ENCODE peak calls at places on chromosomes 6 and 20, in four cellular contexts. N is H9, W is IMR-90, A is H1. K is an unnamed sample.

GRCh38 chr6:113414511-113414910 is 442.6 kb upstream of the MARCKS start:
- DNase-seq in N (no peak), W (peak), A (no peak), K (no peak)

GRCh38 chr6:62371840-62372239 is 85.8 kb upstream of the KHDRBS2 start:
- DNase-seq in N (no peak), W (no peak), A (no peak), K (peak)

GRCh38 chr20:4297141-4297826 is 281.9 kb upstream of the RNF24 start:
- DNase-seq in N (no peak), W (peak), A (no peak), K (peak)

GRCh38 chr20:55255016-55255415 is 750.3 kb downstream of the CBLN4 start:
- DNase-seq in N (no peak), W (no peak), A (no peak), K (no peak)

GRCh38 chr20:41552295-41553068 is 65.7 kb downstream of the CHD6 start:
- DNase-seq in N (no peak), W (no peak), A (no peak), K (no peak)

GRCh38 chr6:81722503-81723223 is 29.8 kb downstream of the TENT5A start:
- DNase-seq in N (no peak), W (no peak), A (no peak), K (no peak)

GRCh38 chr20:19433371-19434316 is 221.2 kb downstream of the SLC24A3 start:
- DNase-seq in N (no peak), W (no peak), A (no peak), K (no peak)

GRCh38 chr6:105873799-105874198 is 212.3 kb upstream of the PRDM1 start:
- DNase-seq in N (no peak), W (no peak), A (no peak), K (no peak)

GRCh38 chr6:13367396-13367795 is 39.1 kb upstream of the TBC1D7 start:
- DNase-seq in N (no peak), W (no peak), A (no peak), K (no peak)

GRCh38 chr6:107110200-107110599 is 5.1 kb downstream of the BEND3 start:
- DNase-seq in N (no peak), W (no peak), A (no peak), K (no peak)

GRCh38 chr20:62634330-62634967 is 7.9 kb upstream of the SLCO4A1 start:
- DNase-seq in N (no peak), W (no peak), A (no peak), K (no peak)

GRCh38 chr6:53894086-53894485 is 99.3 kb downstream of the LRRC1 start:
- DNase-seq in N (no peak), W (peak), A (no peak), K (no peak)

GRCh38 chr6:4441981-4442434 is 306.6 kb upstream of the ECI2 start:
- DNase-seq in N (no peak), W (peak), A (no peak), K (no peak)

GRCh38 chr20:63920226-63920625 is 25.3 kb downstream of the DNAJC5 start:
- DNase-seq in N (no peak), W (no peak), A (no peak), K (no peak)

GRCh38 chr6:126170433-126170832 is 169.5 kb upstream of the CENPW start:
- DNase-seq in N (no peak), W (no peak), A (no peak), K (no peak)

GRCh38 chr20:38604873-38605303 is 3.3 kb downstream of the ARHGAP40 start:
- DNase-seq in N (no peak), W (peak), A (no peak), K (peak)

GRCh38 chr6:15491255-15491985 is 171.4 kb downstream of the DTNBP1 start:
- DNase-seq in N (peak), W (peak), A (peak), K (peak)

GRCh38 chr6:124119591-124119990 is 315.9 kb downstream of the NKAIN2 start:
- DNase-seq in N (no peak), W (no peak), A (no peak), K (no peak)

GRCh38 chr6:161198781-161199505 is 74.9 kb downstream of the AGPAT4 start:
- DNase-seq in N (no peak), W (no peak), A (no peak), K (no peak)

GRCh38 chr6:42407379-42407778 is 44.3 kb downstream of the TRERF1 start:
- DNase-seq in N (no peak), W (peak), A (no peak), K (peak)

GRCh38 chr20:14890713-14891112 is 553.3 kb upstream of the FLRT3 start:
- DNase-seq in N (no peak), W (no peak), A (no peak), K (no peak)

GRCh38 chr6:22020299-22020998 is 276.4 kb downstream of the PRL start:
- DNase-seq in N (no peak), W (no peak), A (no peak), K (no peak)

GRCh38 chr20:8389381-8390368 is 257.6 kb downstream of the PLCB1 start:
- DNase-seq in N (no peak), W (peak), A (no peak), K (peak)

GRCh38 chr20:38123021-38123587 is 42.0 kb downstream of the TGM2 start:
- DNase-seq in N (no peak), W (peak), A (peak), K (peak)

GRCh38 chr6:45577836-45578504 is 200.2 kb upstream of the SUPT3H start:
- DNase-seq in N (no peak), W (peak), A (peak), K (no peak)

GRCh38 chr20:17681741-17682102 is 320 bp downstream of the RRBP1 start:
- DNase-seq in N (no peak), W (no peak), A (no peak), K (no peak)

GRCh38 chr20:58002901-58003300 is 225.6 kb downstream of the ANKRD60 start:
- DNase-seq in N (no peak), W (no peak), A (no peak), K (no peak)

GRCh38 chr20:32596681-32597252 is 11.6 kb upstream of the NOL4L start:
- DNase-seq in N (no peak), W (no peak), A (no peak), K (no peak)

GRCh38 chr6:156451726-156452125 is 325.5 kb upstream of the ARID1B start:
- DNase-seq in N (no peak), W (no peak), A (no peak), K (no peak)

GRCh38 chr6:43505718-43506117 is 4.4 kb downstream of the LRRC73 start:
- DNase-seq in N (no peak), W (no peak), A (no peak), K (no peak)

GRCh38 chr6:121333196-121333595 is 1.1 kb downstream of the TBC1D32 start:
- DNase-seq in N (no peak), W (no peak), A (no peak), K (no peak)

GRCh38 chr20:56716806-56717205 is 87.7 kb downstream of the TFAP2C start:
- DNase-seq in N (no peak), W (no peak), A (no peak), K (no peak)

GRCh38 chr20:32333988-32334885 is 23.9 kb upstream of the ASXL1 start:
- DNase-seq in N (no peak), W (no peak), A (no peak), K (no peak)

GRCh38 chr20:13610205-13610604 is 28.5 kb downstream of the TASP1 start:
- DNase-seq in N (peak), W (no peak), A (no peak), K (peak)

GRCh38 chr6:54835176-54835575 is 11.4 kb upstream of the FAM83B start:
- DNase-seq in N (no peak), W (no peak), A (no peak), K (no peak)

GRCh38 chr6:82067021-82067420 is 180.5 kb downstream of the IBTK start:
- DNase-seq in N (no peak), W (peak), A (no peak), K (no peak)

GRCh38 chr20:35008411-35009342 is 53.0 kb downstream of the MYH7B start:
- DNase-seq in N (peak), W (no peak), A (no peak), K (no peak)

GRCh38 chr6:138862491-138862890 is 66.6 kb downstream of the ECT2L start:
- DNase-seq in N (no peak), W (no peak), A (no peak), K (no peak)

GRCh38 chr20:4415281-4415680 is 306.4 kb upstream of the PRND start:
- DNase-seq in N (no peak), W (no peak), A (peak), K (no peak)

GRCh38 chr20:52789716-52790115 is 182.4 kb upstream of the TSHZ2 start:
- DNase-seq in N (no peak), W (no peak), A (no peak), K (no peak)
- H4K5ac ChIP-seq in N (no peak), W (no peak), A (no peak), K (no peak)

GRCh38 chr6:39433630-39434029 is 111.1 kb upstream of the KCNK16 start:
- DNase-seq in N (no peak), W (no peak), A (peak), K (no peak)
- H3K56ac ChIP-seq in N (no peak), W (no peak), A (no peak), K (no peak)

GRCh38 chr6:134619077-134619476 is 301.2 kb upstream of the SGK1 start:
- DNase-seq in N (no peak), W (no peak), A (no peak), K (no peak)

GRCh38 chr6:134619789-134620188 is 301.9 kb upstream of the SGK1 start:
- DNase-seq in N (no peak), W (peak), A (no peak), K (no peak)

GRCh38 chr6:134609862-134610261 is 291.9 kb upstream of the SGK1 start:
- DNase-seq in N (no peak), W (no peak), A (no peak), K (no peak)

DNA sequence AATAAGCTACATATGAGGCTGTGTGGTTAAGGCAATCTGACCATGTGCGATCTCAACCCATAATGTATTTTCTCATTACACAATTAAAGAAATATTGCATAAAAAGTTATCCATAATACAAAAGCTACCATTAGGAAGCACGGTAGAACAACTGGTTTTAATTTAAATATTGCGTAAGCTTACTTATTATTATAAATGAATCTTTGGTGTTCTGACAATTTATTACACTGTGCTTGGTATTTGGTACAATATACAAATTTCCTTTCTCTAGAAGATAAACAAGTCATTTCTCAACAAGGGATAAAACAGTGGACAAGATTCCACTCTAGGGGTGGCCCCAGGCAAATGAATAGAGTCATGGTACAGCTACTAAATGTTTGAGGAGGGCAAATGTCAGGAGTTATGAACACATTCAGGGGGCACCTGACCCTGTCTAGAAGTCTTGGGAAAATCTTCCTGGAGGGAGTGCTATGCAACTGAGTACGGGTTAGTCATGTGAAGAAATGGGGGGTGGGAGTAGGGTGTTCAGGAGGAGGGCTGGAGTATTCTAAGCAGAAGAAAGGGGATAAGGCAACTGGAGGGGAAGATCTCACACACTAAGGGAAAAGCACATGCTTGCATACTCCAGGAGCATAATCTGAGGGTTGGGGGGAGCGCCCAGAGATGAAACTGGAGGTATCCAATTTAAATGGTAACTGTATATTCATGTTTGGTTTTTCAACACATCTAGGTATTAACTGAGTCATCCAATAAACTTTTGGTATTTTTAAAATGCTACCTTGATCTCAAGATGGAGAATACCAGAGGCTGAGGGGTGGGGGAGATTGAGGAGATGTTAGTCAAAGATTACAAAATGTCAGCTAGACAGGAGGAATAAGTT is 296.9 kb upstream of the SGK1 start:
- DNase-seq in N (no peak), W (peak), A (no peak), K (no peak)
- H3K18ac ChIP-seq in N (no peak), W (no peak), A (no peak), K (no peak)

GRCh38 chr6:130788954-130789353 is 38.3 kb upstream of the SMLR1 start:
- DNase-seq in N (no peak), W (no peak), A (no peak), K (no peak)
- H4K5ac ChIP-seq in N (no peak), W (no peak), A (no peak), K (no peak)

GRCh38 chr20:22348010-22348409 is 236.4 kb downstream of the FOXA2 start:
- DNase-seq in N (no peak), W (no peak), A (no peak), K (no peak)

GRCh38 chr20:22354647-22355046 is 229.7 kb downstream of the FOXA2 start:
- DNase-seq in N (no peak), W (no peak), A (no peak), K (no peak)

GRCh38 chr20:22352019-22352418 is 232.4 kb downstream of the FOXA2 start:
- DNase-seq in N (no peak), W (no peak), A (no peak), K (no peak)

GRCh38 chr20:22350624-22351023 is 233.7 kb downstream of the FOXA2 start:
- DNase-seq in N (no peak), W (no peak), A (no peak), K (no peak)

GRCh38 chr20:22353586-22353985 is 230.8 kb downstream of the FOXA2 start:
- DNase-seq in N (no peak), W (no peak), A (no peak), K (no peak)
- H3K56ac ChIP-seq in N (no peak), W (no peak), A (no peak), K (no peak)

GRCh38 chr6:26205625-26206574 is 118.7 kb downstream of the HFE start:
- DNase-seq in N (no peak), W (peak), A (no peak), K (peak)
- H3K18ac ChIP-seq in N (peak), W (peak), A (peak), K (peak)

GRCh38 chr6:90296346-90297123 is at the start of gene BACH2:
- DNase-seq in N (peak), W (peak), A (peak), K (peak)
- H4K5ac ChIP-seq in N (no peak), W (no peak), A (peak), K (no peak)